ENCODE peak calls at places on chromosomes 6 and 20, in four cellular contexts. F, B, A and O are unnamed samples.

GRCh38 chr6:39189915-39190544 is 39.2 kb downstream of the KCNK5 start:
- DNase-seq in F (peak), B (no peak), A (peak), O (peak)

GRCh38 chr20:47574616-47575401 is 73.1 kb downstream of the NCOA3 start:
- DNase-seq in F (peak), B (no peak), A (no peak), O (no peak)

GRCh38 chr20:38872036-38872435 is 54.2 kb upstream of the FAM83D start:
- DNase-seq in B (no peak), F (no peak), A (no peak), O (no peak)

GRCh38 chr6:3746119-3746691 is 5.3 kb downstream of the PXDC1 start:
- DNase-seq in B (peak), A (no peak), F (no peak), O (no peak)

GRCh38 chr6:28772480-28773381 is 151.1 kb downstream of the TRIM27 start:
- DNase-seq in F (no peak), B (no peak), A (no peak), O (peak)

GRCh38 chr6:13413906-13414555 is 73.4 kb downstream of the GFOD1 start:
- DNase-seq in A (no peak), B (no peak), F (no peak), O (no peak)

GRCh38 chr6:148532698-148533097 is 190.1 kb downstream of the SASH1 start:
- DNase-seq in A (no peak), B (no peak), F (no peak), O (no peak)

GRCh38 chr6:90227165-90227564 is 69.5 kb downstream of the BACH2 start:
- DNase-seq in B (no peak), A (no peak), F (no peak), O (no peak)

GRCh38 chr20:10962937-10963336 is 289.1 kb upstream of the JAG1 start:
- DNase-seq in A (no peak), F (no peak), B (no peak), O (no peak)

GRCh38 chr6:71228461-71229041 is 60.1 kb upstream of the OGFRL1 start:
- DNase-seq in F (no peak), A (no peak), B (no peak), O (no peak)

GRCh38 chr20:43102394-43102793 is 87.3 kb downstream of the PTPRT start:
- DNase-seq in A (no peak), B (no peak), F (no peak), O (peak)

DNA sequence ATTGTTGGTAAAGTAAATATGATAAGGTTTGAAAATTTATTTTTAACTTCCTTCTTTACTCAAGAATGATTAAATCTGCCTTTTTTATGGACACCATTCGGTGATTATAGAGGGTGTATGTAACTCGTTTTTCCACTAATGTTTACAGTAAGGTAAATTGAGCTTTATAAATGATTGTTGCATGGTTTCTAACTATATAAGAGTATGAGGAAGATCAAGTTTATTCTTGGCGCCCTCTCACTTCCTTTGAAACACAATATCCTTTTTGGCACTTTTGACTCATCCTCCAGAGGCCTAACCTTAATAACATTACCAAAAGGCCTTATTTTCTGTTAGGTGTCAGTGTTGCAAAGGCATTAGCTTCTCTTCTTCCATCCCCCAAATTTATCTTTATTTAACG is 41.8 kb upstream of the MTRF1L start:
- DNase-seq in B (no peak), F (no peak), A (no peak), O (no peak)
- TF ChIP-seq CHD4 in B (no peak), F (no peak), A (no peak), O (no peak)

DNA sequence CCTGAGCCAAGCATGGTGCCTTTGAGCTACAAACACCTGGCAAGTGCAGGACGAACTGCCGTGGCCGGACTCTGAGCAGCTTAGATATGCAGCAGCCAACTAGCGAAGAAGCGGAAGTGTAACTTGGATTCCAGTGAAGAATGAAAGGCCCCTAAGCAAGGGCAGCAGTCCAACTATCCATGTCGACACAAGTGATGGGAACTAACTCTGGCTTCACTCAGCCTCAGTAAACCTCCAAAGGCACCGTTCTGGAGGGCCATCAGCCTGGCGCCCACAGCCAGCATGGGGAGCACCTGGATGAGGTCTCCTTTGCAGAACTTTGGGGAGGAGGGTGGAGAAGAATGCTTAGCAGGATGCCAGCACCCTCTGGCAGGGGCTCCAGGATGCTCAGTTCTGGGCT is 78.4 kb upstream of the MLN start:
- DNase-seq in B (no peak), F (no peak), A (no peak), O (no peak)
- TF ChIP-seq CHD4 in B (no peak), F (no peak), A (no peak), O (no peak)

GRCh38 chr20:23774081-23774480 is 23.3 kb upstream of the CST1 start:
- DNase-seq in F (no peak), B (no peak), A (no peak), O (no peak)
- TF ChIP-seq CHD4 in F (no peak), B (no peak), A (no peak), O (no peak)

DNA sequence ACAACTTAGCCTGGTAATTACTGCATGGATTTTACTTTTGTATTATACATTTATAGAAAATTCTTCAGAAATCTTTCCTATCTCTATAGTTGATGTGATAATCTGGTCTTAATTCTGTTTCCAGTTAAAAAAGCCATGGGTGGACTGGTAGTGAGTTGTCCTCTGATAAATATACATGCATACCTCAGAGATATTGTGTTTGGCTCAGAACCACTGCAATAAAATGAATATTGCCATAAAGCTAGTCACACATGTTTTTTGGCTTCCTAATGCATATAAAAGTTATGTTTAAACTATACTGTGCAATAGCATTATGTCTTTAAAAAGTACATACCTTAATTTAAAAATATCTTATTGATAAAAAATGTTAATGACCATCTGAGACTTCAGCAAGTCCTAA is 708.6 kb upstream of the MARCKS start:
- DNase-seq in B (no peak), F (no peak), A (no peak), O (no peak)
- TF ChIP-seq CHD4 in B (no peak), F (no peak), A (no peak), O (no peak)

GRCh38 chr20:112396-112795 is 24.9 kb downstream of the DEFB125 start:
- DNase-seq in F (no peak), B (no peak), A (no peak), O (no peak)
- TF ChIP-seq CHD4 in F (no peak), B (no peak), A (no peak), O (no peak)

GRCh38 chr6:7475081-7475480 is 66.4 kb upstream of the DSP start:
- DNase-seq in B (no peak), A (no peak), F (no peak), O (no peak)
- TF ChIP-seq CHD4 in B (no peak), A (no peak), F (no peak), O (no peak)

DNA sequence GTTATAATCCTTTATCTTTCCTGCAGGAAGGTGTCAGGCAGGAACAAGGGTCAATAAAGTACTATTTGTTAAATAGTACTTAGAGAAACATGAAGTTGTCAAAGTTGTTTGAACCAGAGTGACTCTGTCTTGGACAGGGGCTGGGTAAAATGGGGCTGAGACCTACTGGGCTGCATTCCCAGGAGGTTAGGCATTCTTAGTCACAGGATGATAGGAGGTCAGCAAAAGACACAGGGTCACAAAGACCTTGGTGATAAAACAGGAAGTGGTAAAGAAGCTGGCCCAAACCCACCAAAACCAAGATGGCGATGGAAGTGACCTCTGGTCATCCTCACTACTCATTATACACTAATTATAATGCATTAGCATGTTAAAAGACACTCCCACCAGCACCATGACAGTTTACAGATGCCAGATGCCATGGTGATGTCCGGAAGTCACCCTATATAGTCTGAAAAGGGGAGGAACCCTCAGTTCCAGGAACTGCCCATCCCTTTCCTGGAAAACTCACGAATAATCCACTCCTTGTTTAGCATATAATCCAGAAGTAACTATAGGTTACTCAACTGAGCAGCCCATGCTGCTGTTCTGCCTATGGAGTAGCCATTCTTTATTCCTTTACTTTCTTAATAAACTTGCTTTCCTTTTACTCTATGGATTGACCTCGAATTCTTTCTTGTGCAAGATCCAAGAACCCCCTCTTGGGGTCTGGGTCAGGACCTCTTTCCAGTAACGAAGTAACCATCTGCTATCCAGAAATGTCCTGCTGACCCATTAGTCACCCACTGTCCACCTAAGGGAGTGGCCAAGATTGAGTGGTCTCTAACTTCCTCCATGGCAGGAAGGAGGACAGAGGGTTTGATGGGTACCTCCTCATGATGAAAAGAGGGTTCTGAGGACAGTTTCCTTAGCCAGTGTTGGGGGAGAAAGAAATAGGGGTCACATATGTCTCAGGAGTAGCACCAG is 19.6 kb downstream of the SLC22A2 start:
- DNase-seq in F (no peak), B (no peak), A (no peak), O (no peak)
- TF ChIP-seq CHD4 in F (no peak), B (no peak), A (no peak), O (no peak)